ENCODE peak calls at places on chromosome 5, in four cellular contexts. F, J, E and Y are unnamed samples.

GRCh38 chr5:159550951-159551350 is 220.7 kb upstream of the IL12B start:
- DNase-seq in J (no peak), F (no peak), E (no peak), Y (no peak)

GRCh38 chr5:171207256-171207866 is 101.7 kb upstream of the TLX3 start:
- DNase-seq in E (peak), J (peak), F (peak), Y (peak)

GRCh38 chr5:3127423-3127911 is 376.0 kb upstream of the IRX2 start:
- DNase-seq in J (no peak), E (no peak), F (no peak), Y (no peak)

GRCh38 chr5:34415559-34416198 is 240.4 kb upstream of the RAI14 start:
- DNase-seq in J (no peak), E (no peak), F (no peak), Y (no peak)

GRCh38 chr5:153480401-153480800 is 10.1 kb upstream of the GRIA1 start:
- DNase-seq in J (no peak), F (no peak), E (no peak), Y (no peak)

GRCh38 chr5:107257885-107258520 is 412.7 kb downstream of the EFNA5 start:
- DNase-seq in J (no peak), E (no peak), F (no peak), Y (no peak)

GRCh38 chr5:1187234-1187949 is 14.0 kb upstream of the SLC6A19 start:
- DNase-seq in J (no peak), F (no peak), E (no peak), Y (no peak)

GRCh38 chr5:132238169-132238744 is 10.6 kb upstream of the P4HA2 start:
- DNase-seq in E (peak), F (no peak), J (peak), Y (no peak)

GRCh38 chr5:181221105-181221791 is 1.8 kb upstream of the TRIM41 start:
- DNase-seq in E (no peak), F (no peak), J (no peak), Y (no peak)

GRCh38 chr5:40914835-40915234 is 5.5 kb downstream of the C7 start:
- DNase-seq in J (no peak), F (no peak), E (no peak), Y (no peak)

GRCh38 chr5:77239126-77239741 is 28.8 kb downstream of the PDE8B start:
- DNase-seq in J (peak), F (peak), E (no peak), Y (no peak)

GRCh38 chr5:79396265-79396664 is 117.7 kb downstream of the HOMER1 start:
- DNase-seq in J (no peak), F (no peak), E (no peak), Y (no peak)

GRCh38 chr5:14399054-14399657 is 182.4 kb upstream of the OTULINL start:
- DNase-seq in E (peak), F (peak), J (peak), Y (no peak)

GRCh38 chr5:123582570-123583293 is 70.8 kb downstream of the CSNK1G3 start:
- DNase-seq in J (no peak), E (no peak), F (no peak), Y (no peak)

GRCh38 chr5:179338123-179338676 is 7.1 kb downstream of the ADAMTS2 start:
- DNase-seq in F (no peak), J (no peak), E (no peak), Y (no peak)

GRCh38 chr5:179339081-179339480 is 6.2 kb downstream of the ADAMTS2 start:
- DNase-seq in J (no peak), F (no peak), E (no peak), Y (no peak)

GRCh38 chr5:179339996-179340395 is 5.3 kb downstream of the ADAMTS2 start:
- DNase-seq in J (no peak), E (no peak), F (no peak), Y (no peak)

GRCh38 chr5:179342577-179342976 is 2.7 kb downstream of the ADAMTS2 start:
- DNase-seq in J (no peak), E (no peak), F (no peak), Y (no peak)

DNA sequence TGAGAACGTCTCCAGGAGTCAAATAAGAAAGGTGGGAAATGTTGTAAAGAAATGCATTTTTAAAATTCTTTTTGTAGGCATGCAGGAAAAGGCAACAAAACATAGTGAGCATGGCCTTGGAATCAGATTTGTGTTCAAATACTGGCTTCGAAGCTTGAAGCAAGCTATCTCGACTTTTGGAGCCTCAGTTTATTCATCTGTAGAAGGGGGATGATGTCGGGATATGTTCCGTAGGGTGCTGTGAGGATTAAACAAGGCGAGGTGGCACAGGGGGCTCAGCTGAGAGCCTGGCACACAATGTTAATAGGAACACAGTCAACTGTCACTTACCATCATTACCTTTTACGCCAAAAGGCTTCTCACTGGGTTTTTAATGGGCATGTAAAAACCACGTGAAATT is 4.8 kb downstream of the ADAMTS2 start:
- DNase-seq in F (no peak), E (no peak), J (no peak), Y (no peak)
- TF ChIP-seq FOSL1 in F (no peak), E (no peak), J (no peak), Y (no peak)

GRCh38 chr5:126852916-126853315 is 76.0 kb downstream of the LMNB1 start:
- DNase-seq in E (no peak), F (no peak), J (no peak), Y (no peak)

GRCh38 chr5:126852104-126852531 is 75.2 kb downstream of the LMNB1 start:
- DNase-seq in E (no peak), F (no peak), J (no peak), Y (peak)

GRCh38 chr5:126854526-126855110 is 77.7 kb downstream of the LMNB1 start:
- DNase-seq in F (no peak), J (no peak), E (no peak), Y (no peak)

GRCh38 chr5:126849101-126849678 is 72.3 kb downstream of the LMNB1 start:
- DNase-seq in F (no peak), J (no peak), E (no peak), Y (no peak)

DNA sequence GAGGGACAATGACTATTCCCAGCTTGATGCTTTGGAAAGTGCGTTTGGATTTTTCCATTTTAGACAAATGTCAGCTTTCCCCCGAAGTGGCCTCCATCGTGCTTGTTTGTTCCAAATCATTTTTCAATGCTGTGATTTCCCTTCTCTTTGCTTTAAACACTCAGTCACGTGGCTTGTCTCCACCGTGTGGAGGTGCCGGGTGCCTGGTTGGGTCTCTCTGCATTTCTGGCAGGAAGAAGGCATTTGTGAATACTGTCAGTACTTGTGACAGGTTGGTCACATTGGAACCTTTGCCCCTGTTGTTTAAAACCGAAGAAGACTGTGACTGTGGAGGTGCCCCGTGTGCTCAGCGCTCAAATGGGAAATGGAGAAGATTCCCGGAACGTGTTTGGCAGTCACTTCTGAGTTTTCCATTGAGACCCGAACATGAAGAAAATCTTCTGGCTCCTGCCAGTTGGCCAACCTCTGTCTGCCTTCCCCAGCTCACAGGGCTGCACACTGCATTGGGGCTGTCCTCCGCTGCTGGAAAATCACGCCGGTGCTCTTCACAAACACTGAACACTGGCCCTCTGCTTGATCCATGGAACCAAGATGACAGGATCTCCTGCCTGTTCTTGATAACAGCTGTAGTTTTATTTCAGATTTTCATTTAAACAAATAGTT is 74.6 kb downstream of the LMNB1 start:
- DNase-seq in J (no peak), F (no peak), E (no peak), Y (no peak)
- TF ChIP-seq ZNF274 in J (no peak), F (no peak), E (no peak), Y (no peak)

DNA sequence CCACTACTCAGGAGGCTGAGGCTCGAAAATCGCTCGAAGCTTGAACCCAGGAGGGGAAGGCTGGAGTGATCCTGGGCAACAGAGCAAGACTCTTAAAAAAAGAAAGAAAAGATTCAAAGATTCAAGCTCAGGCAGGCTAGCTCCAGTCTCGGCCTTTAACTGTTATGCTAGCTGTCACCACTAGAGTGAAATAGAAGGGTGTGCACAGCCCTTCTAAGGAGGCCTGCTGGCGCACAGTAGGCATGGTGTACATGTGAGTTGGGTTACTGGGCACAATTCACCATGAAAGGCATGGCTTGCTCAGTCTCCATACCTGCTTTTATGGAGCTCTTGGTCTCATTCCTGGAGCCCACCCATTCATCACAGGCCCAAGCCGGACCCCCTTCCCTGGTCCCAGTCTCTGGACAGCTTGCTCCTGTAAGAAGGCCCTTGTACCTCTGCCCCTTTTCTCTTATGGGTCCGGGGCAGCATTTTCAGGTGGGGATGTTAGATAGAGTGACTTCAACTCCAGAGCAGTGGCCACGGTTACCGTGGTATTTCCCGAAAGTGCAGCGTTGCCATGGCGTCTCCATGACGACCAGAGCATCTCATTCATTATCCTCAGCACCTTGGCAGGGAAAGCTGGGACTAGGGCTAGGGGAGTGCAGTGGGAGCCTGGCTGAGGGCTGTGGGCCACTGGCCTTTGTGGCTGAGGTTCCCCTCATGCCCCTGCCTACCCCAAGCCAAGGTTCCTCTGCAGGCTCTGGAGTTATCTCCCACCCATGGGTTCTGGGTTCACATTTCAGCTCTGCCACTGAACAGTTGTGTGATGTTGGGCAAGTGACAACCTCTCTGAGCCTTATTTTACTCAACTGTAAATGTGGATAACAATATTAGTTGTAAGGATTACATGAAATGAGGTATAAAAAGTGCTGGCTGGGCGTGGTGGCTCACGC is 5.7 kb downstream of the NDST1 start:
- DNase-seq in F (no peak), E (peak), J (no peak), Y (no peak)
- TF ChIP-seq FOSL1 in F (no peak), E (no peak), J (no peak), Y (no peak)

DNA sequence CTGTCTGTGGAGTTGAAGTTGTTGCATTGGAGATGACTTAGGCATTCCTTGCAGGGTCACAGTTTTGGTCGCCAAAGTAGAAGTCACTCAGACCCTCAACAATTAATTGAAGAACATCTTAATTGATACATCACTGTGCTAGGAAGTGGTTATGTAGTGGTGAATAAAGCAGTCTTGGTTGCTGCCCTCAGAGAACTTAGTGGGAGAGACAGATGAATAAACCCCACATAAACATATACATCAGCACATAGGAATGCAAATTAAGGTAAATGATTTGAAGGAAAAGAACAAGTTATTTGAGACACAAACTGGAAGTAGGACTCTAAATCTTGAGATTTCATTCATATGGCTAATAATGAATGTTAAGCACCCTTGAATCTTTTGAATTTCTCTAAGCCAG is 25.7 kb downstream of the FAM174A start:
- DNase-seq in E (no peak), J (no peak), F (no peak), Y (no peak)
- TF ChIP-seq ZNF274 in E (no peak), J (no peak), F (no peak), Y (no peak)

DNA sequence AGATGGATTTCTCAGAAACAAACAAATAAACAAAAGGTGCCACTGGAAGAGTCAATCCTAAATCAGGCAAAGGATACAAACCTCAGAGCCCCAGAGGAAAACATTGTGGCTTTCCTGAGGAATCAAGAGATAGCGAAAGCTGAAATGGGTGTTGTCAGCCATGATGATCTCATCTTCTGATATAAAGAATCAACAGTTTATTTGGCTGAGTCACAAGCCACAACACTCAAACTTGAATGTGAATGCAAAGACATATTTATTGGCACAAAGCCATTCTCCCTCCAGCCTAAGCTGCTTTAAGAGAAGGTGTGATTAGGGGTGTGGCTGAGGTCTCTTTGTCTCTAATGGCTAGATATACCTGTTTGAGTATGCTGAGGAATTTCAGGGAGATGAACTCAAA is 73.3 kb upstream of the NREP start:
- DNase-seq in E (no peak), F (peak), J (no peak), Y (no peak)
- TF ChIP-seq FOSL1 in E (no peak), F (no peak), J (no peak), Y (no peak)

DNA sequence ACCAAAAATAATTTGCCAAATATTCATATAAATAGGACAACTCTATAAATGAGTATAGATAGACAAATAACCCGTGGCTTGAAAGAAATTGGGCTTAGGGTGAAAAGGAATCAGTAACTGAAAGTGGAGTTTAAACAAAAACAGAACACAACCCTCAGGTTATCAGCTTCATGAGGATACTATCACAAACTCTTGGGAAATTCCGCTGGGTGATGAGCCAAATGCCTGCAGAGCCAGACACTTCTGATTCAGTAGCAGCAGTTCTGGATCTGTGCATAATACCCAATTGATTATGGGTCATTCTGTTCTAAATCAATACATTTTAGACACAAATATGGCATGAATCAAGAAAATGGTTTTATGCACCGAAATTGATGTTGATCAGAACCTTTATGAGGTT is 72.4 kb downstream of the CAMK4 start:
- DNase-seq in E (no peak), F (no peak), J (no peak), Y (no peak)
- TF ChIP-seq ZNF274 in E (no peak), F (no peak), J (no peak), Y (no peak)

DNA sequence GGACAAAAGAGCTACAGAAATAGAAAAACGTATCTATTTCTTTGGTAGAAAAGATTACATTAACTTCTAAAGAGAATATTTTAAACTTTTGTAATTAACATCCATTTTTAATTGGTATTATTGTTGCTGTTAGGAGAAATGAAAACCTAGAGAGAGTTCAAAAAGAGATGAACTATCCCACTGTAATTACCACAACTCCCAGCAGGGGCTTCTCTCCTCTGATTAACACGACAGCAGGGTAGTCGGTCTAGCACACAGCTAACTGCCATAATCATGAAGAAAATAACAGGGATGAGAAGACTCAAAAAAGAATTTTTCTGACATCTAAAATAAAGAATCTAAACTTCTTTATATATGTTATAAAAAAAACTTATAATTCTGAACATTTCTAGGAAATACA is 86.2 kb upstream of the CDH9 start:
- DNase-seq in F (no peak), E (peak), J (peak), Y (no peak)
- TF ChIP-seq FOSL1 in F (no peak), E (no peak), J (no peak), Y (no peak)